ENCODE peak calls at places on chromosome 1, in four cellular contexts. One of them, this sample, is unnamed.

GRCh38 chr1:93673159-93673657 is 8.4 kb downstream of the BCAR3 start:
- DNase-seq in tibial nerve: no peak
- DNase-seq in pancreas: no peak
- DNase-seq in kidney epithelial cell: no peak
- DNase-seq in this sample: no peak

GRCh38 chr1:12518956-12519707 is 98.9 kb downstream of the DHRS3 start:
- DNase-seq in pancreas: no peak
- DNase-seq in kidney epithelial cell: peak; percentile 26
- DNase-seq in tibial nerve: peak; percentile 71
- DNase-seq in this sample: peak; percentile 59

GRCh38 chr1:187270256-187270655 is 441.5 kb downstream of the PLA2G4A start:
- DNase-seq in kidney epithelial cell: no peak
- DNase-seq in pancreas: no peak
- DNase-seq in tibial nerve: no peak
- DNase-seq in this sample: no peak

GRCh38 chr1:71621785-71622184 is 541.0 kb upstream of the ZRANB2 start:
- DNase-seq in tibial nerve: no peak
- DNase-seq in pancreas: no peak
- DNase-seq in kidney epithelial cell: peak; percentile 28
- DNase-seq in this sample: no peak

GRCh38 chr1:203638914-203639313 is 12.3 kb downstream of the ATP2B4 start:
- DNase-seq in pancreas: no peak
- DNase-seq in tibial nerve: no peak
- DNase-seq in kidney epithelial cell: no peak
- DNase-seq in this sample: no peak

GRCh38 chr1:100400332-100400933 is 48.1 kb downstream of the CDC14A start:
- DNase-seq in kidney epithelial cell: no peak
- DNase-seq in pancreas: peak; percentile 23
- DNase-seq in tibial nerve: peak; percentile 31
- DNase-seq in this sample: peak; percentile 59

GRCh38 chr1:52631759-52632331 is 1.1 kb upstream of the SHISAL2A start:
- DNase-seq in kidney epithelial cell: no peak
- DNase-seq in tibial nerve: no peak
- DNase-seq in pancreas: no peak
- DNase-seq in this sample: no peak

GRCh38 chr1:156104065-156104810 is 10.3 kb upstream of the LMNA start:
- DNase-seq in tibial nerve: peak; percentile 63
- DNase-seq in kidney epithelial cell: no peak
- DNase-seq in pancreas: peak; percentile 73
- DNase-seq in this sample: peak; percentile 85

GRCh38 chr1:155175927-155176371 is 2.3 kb downstream of the TRIM46 start:
- DNase-seq in kidney epithelial cell: no peak
- DNase-seq in pancreas: peak; percentile 40
- DNase-seq in tibial nerve: no peak
- DNase-seq in this sample: peak; percentile 57

GRCh38 chr1:235557495-235557894 is 53.2 kb upstream of the B3GALNT2 start:
- DNase-seq in tibial nerve: no peak
- DNase-seq in pancreas: no peak
- DNase-seq in kidney epithelial cell: no peak
- DNase-seq in this sample: no peak
- TF ChIP-seq CTCF in tibial nerve: no peak
- TF ChIP-seq CTCF in pancreas: no peak
- TF ChIP-seq CTCF in kidney epithelial cell: peak; percentile 15
- TF ChIP-seq CTCF in this sample: no peak

DNA sequence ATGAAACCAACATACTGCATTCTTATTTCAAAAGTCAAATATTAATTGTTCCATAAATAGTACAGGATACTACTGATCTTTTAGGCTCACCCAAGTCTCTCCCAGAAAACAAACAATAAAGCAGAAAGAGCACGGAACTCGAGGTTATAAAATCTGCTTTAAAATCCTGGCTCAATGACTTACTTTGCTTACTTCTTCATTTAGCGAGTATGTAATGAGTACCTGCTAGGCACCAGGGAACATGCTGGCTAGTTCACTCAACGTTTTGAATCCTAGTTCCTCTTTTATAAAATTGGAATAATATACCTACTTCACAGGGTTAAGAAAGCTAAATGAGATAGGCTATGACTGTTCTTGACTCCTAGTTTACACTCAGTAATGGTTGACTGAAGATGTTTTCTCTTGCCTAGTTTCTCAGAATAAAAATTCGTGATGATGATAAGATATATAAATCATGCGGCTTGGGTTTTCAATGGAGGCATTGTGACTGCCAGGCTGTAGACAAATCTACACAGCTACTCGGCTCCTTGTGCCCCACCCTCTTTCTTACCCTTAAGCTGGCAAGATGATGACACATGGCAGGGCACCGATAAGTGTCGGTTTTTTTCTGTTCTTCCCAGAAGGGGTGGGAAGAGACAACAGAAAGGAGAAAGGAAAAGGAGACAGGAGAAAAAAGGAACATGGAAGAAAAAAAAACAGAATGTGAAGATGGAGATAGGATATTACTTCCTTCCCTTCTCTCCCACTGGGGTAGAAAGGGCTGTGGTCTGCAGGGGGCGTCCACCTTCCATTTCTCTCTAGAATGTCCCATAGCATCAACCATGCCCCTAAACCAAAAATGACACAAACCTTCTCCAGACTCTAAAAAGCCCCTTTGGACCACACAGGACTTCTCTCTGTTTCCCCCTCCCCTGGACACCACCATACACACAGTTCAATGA is 507.1 kb downstream of the SMYD3 start:
- DNase-seq in kidney epithelial cell: no peak
- DNase-seq in pancreas: no peak
- DNase-seq in tibial nerve: no peak
- DNase-seq in this sample: no peak
- TF ChIP-seq CTCF in kidney epithelial cell: no peak
- TF ChIP-seq CTCF in pancreas: no peak
- TF ChIP-seq CTCF in tibial nerve: no peak
- TF ChIP-seq CTCF in this sample: no peak

DNA sequence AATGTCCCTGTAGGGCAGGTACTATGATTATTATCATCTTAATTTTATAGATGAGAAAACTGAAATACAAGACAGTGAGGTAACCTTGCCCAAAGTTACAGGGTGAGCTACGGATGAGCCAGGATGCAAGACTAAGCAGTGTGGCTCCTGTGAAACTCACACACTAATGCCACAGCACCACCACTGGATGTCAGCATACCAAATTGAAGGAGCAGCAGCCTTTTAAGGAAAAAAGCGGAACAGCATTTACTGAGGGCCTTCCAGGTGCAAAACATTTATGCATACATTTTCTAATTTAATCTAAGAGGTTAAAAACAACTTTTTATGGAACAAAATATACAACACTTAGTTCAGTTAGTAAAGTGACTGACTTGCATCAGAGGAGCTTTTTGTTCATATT is 41.7 kb downstream of the SEC16B start:
- DNase-seq in tibial nerve: no peak
- DNase-seq in pancreas: no peak
- DNase-seq in kidney epithelial cell: no peak
- DNase-seq in this sample: no peak
- TF ChIP-seq CTCF in tibial nerve: no peak
- TF ChIP-seq CTCF in pancreas: no peak
- TF ChIP-seq CTCF in kidney epithelial cell: peak; percentile 33
- TF ChIP-seq CTCF in this sample: no peak

GRCh38 chr1:2429780-2430591 is 17.6 kb upstream of the PEX10 start:
- DNase-seq in tibial nerve: no peak
- DNase-seq in pancreas: no peak
- DNase-seq in kidney epithelial cell: no peak
- DNase-seq in this sample: no peak

GRCh38 chr1:2427976-2428375 is 15.6 kb upstream of the PEX10 start:
- DNase-seq in pancreas: no peak
- DNase-seq in kidney epithelial cell: no peak
- DNase-seq in tibial nerve: no peak
- DNase-seq in this sample: no peak

GRCh38 chr1:2427051-2427450 is 14.7 kb upstream of the PEX10 start:
- DNase-seq in kidney epithelial cell: no peak
- DNase-seq in tibial nerve: no peak
- DNase-seq in pancreas: no peak
- DNase-seq in this sample: no peak

GRCh38 chr1:2430592-2430973 is 18.2 kb upstream of the PEX10 start:
- DNase-seq in kidney epithelial cell: no peak
- DNase-seq in pancreas: no peak
- DNase-seq in tibial nerve: no peak
- DNase-seq in this sample: no peak

GRCh38 chr1:2428490-2428889 is 16.1 kb upstream of the PEX10 start:
- DNase-seq in kidney epithelial cell: no peak
- DNase-seq in pancreas: no peak
- DNase-seq in tibial nerve: no peak
- DNase-seq in this sample: no peak
- TF ChIP-seq CTCF in kidney epithelial cell: no peak
- TF ChIP-seq CTCF in pancreas: no peak
- TF ChIP-seq CTCF in tibial nerve: no peak
- TF ChIP-seq CTCF in this sample: no peak

GRCh38 chr1:48448932-48449331 is 23.1 kb downstream of the SPATA6 start:
- DNase-seq in pancreas: no peak
- DNase-seq in kidney epithelial cell: no peak
- DNase-seq in tibial nerve: no peak
- DNase-seq in this sample: no peak

GRCh38 chr1:48450505-48450904 is 21.5 kb downstream of the SPATA6 start:
- DNase-seq in pancreas: no peak
- DNase-seq in kidney epithelial cell: no peak
- DNase-seq in tibial nerve: no peak
- DNase-seq in this sample: no peak
- TF ChIP-seq CTCF in pancreas: no peak
- TF ChIP-seq CTCF in kidney epithelial cell: peak; percentile 16
- TF ChIP-seq CTCF in tibial nerve: peak; percentile 31
- TF ChIP-seq CTCF in this sample: peak; percentile 17

DNA sequence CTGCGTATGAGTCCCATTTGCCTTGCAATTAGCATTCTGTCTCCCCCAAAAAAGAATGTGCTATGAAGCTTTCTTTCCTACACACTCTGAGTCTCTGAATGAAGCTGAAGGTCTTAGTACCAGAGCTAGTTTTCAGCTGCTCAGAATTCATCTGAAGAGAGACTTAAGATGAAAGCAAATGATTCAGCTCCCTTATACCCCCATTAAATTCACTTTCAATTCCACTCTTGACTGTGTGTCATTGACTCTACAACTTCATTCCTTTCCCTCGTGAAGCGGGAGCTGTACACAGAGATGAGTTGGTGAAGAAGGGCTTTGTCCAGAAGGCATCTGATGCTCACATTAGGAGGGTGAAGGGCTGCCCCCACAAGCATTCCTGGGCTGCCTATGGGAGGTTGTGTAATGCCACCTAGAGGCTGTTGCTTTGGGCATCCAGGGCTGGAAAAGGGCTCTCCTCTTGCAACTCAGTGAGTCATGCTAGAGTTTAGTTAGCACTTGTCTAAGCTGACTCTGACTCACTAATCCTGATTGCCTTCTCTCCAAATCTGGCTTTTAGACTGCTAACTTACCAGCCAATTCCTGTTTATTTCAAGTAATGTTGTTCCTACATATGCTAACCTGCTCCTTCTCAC is 1.8 kb downstream of the SPRR1B start:
- DNase-seq in tibial nerve: no peak
- DNase-seq in pancreas: no peak
- DNase-seq in kidney epithelial cell: peak; percentile 67
- DNase-seq in this sample: no peak
- TF ChIP-seq CTCF in tibial nerve: no peak
- TF ChIP-seq CTCF in pancreas: no peak
- TF ChIP-seq CTCF in kidney epithelial cell: peak; percentile 52
- TF ChIP-seq CTCF in this sample: no peak

GRCh38 chr1:182288749-182289604 is 102.6 kb downstream of the GLUL start:
- DNase-seq in tibial nerve: no peak
- DNase-seq in kidney epithelial cell: no peak
- DNase-seq in pancreas: no peak
- DNase-seq in this sample: no peak
- TF ChIP-seq CTCF in tibial nerve: no peak
- TF ChIP-seq CTCF in kidney epithelial cell: no peak
- TF ChIP-seq CTCF in pancreas: no peak
- TF ChIP-seq CTCF in this sample: no peak

DNA sequence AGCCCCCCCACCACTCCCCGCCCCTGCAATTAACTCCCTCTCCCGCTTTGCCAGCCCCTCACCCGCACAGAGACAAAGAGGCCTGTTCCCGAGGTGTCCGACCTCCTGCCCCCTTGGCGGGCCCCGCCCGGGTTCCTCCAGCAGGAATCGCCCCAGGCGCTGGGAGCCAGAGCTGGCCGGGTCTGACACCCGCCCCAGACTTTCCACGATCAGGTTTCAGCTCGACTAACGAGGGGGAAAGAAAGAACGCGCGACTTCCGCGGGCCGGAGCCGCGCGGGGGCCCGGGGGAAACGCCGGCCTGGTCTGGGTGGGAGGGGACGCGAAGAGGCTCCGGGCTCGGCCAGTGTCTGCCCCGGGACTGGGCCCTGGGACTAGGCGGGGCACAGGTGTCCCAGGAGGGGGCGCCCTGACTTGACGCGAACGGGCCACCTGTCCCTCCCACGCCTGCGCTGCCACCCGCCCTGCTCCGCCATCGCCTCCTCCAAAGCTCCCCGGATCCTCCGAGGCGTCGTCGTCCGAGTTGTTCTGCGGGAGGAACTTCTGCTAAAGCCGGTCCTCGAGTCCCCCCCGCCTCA is 36.3 kb upstream of the HHAT start:
- DNase-seq in pancreas: peak; percentile 80
- DNase-seq in kidney epithelial cell: no peak
- DNase-seq in tibial nerve: peak; percentile 13
- DNase-seq in this sample: peak; percentile 87
- TF ChIP-seq CTCF in pancreas: no peak
- TF ChIP-seq CTCF in kidney epithelial cell: peak; percentile 37
- TF ChIP-seq CTCF in tibial nerve: peak; percentile 14
- TF ChIP-seq CTCF in this sample: peak; percentile 48